ENCODE peak calls at places on chromosomes 5 and 9, in five cellular contexts. K is sigmoid colon, A is neural crest cell, B is GM20000, C is fibroblast of lung. Y is an unnamed sample.

GRCh38 chr5:76175821-76176403 is 92.7 kb downstream of the SV2C start:
- DNase-seq in K (no peak), A (no peak), B (peak), C (no peak), Y (no peak)

GRCh38 chr9:121498487-121499176 is 1.0 kb downstream of the GGTA1 start:
- DNase-seq in K (no peak), A (no peak), B (peak), C (peak), Y (peak)

GRCh38 chr5:151772868-151773561 is 1.3 kb downstream of the G3BP1 start:
- DNase-seq in K (no peak), A (no peak), B (no peak), C (peak), Y (no peak)

GRCh38 chr9:21294325-21294724 is 10.8 kb downstream of the IFNA5 start:
- DNase-seq in K (no peak), A (no peak), B (no peak), C (peak), Y (no peak)

GRCh38 chr9:5042661-5043178 is 57.6 kb downstream of the JAK2 start:
- DNase-seq in K (no peak), A (no peak), B (peak), C (no peak), Y (no peak)

GRCh38 chr5:154422298-154422697 is 23.5 kb upstream of the SAP30L start:
- DNase-seq in K (no peak), A (no peak), B (no peak), C (no peak), Y (no peak)

GRCh38 chr5:45402804-45403455 is 293.2 kb downstream of the HCN1 start:
- DNase-seq in K (no peak), A (no peak), B (no peak), C (no peak), Y (peak)

GRCh38 chr5:1827410-1828397 is 26.5 kb downstream of the NDUFS6 start:
- DNase-seq in K (peak), A (no peak), B (no peak), C (no peak), Y (peak)

GRCh38 chr9:121204121-121204520 is 2.5 kb upstream of the RAB14 start:
- DNase-seq in K (no peak), A (no peak), B (no peak), C (no peak), Y (no peak)

GRCh38 chr5:136731241-136731885 is 366.0 kb upstream of the TRPC7 start:
- DNase-seq in K (no peak), A (no peak), B (no peak), C (peak), Y (no peak)

GRCh38 chr9:3023449-3023848 is 179.6 kb upstream of the PUM3 start:
- DNase-seq in K (no peak), A (no peak), B (no peak), C (no peak), Y (no peak)

GRCh38 chr5:74492230-74492629 is 148.3 kb downstream of the ENC1 start:
- DNase-seq in K (no peak), A (no peak), B (no peak), C (no peak), Y (peak)

GRCh38 chr9:74666625-74667316 is 169.6 kb downstream of the RORB start:
- DNase-seq in K (no peak), A (no peak), B (no peak), C (peak), Y (no peak)

GRCh38 chr5:61991861-61992260 is 314.1 kb upstream of the KIF2A start:
- DNase-seq in K (no peak), A (no peak), B (no peak), C (peak), Y (no peak)

GRCh38 chr5:181151146-181151545 is 3.8 kb downstream of the OR2V2 start:
- DNase-seq in K (no peak), A (no peak), B (no peak), C (no peak), Y (no peak)

GRCh38 chr5:172843825-172844576 is 9.9 kb downstream of the ERGIC1 start:
- DNase-seq in K (no peak), A (no peak), B (no peak), C (no peak), Y (no peak)

GRCh38 chr5:27038476-27038875 is at the start of gene CDH9:
- DNase-seq in K (no peak), A (peak), B (no peak), C (no peak), Y (no peak)

GRCh38 chr5:61732796-61733195 is 400.7 kb downstream of the ZSWIM6 start:
- DNase-seq in K (no peak), A (peak), B (no peak), C (no peak), Y (no peak)

GRCh38 chr9:81759680-81760215 is 70.4 kb upstream of the TLE1 start:
- DNase-seq in K (no peak), A (no peak), B (no peak), C (peak), Y (no peak)

GRCh38 chr5:10374032-10374431 is 20.5 kb downstream of the MARCHF6 start:
- DNase-seq in K (no peak), A (no peak), B (no peak), C (peak), Y (peak)

GRCh38 chr9:89794918-89795317 is 190.1 kb downstream of the GADD45G start:
- DNase-seq in K (peak), A (no peak), B (no peak), C (no peak), Y (no peak)

GRCh38 chr9:129275626-129276247 is 97.7 kb upstream of the IER5L start:
- DNase-seq in K (peak), A (no peak), B (no peak), C (no peak), Y (no peak)

GRCh38 chr5:4909086-4909485 is 231.0 kb upstream of the ADAMTS16 start:
- DNase-seq in K (no peak), A (no peak), B (no peak), C (no peak), Y (no peak)

GRCh38 chr5:43146958-43147357 is 26.2 kb downstream of the ZNF131 start:
- DNase-seq in K (no peak), A (no peak), B (no peak), C (no peak), Y (no peak)

GRCh38 chr9:37593877-37594448 is 1.6 kb upstream of the TOMM5 start:
- DNase-seq in K (no peak), A (no peak), B (no peak), C (no peak), Y (no peak)

GRCh38 chr9:1303911-1304310 is 253.8 kb downstream of the DMRT2 start:
- DNase-seq in K (no peak), A (no peak), B (no peak), C (no peak), Y (no peak)

GRCh38 chr5:35237580-35238376 is 7.5 kb upstream of the PRLR start:
- DNase-seq in K (no peak), A (no peak), B (no peak), C (no peak), Y (no peak)

GRCh38 chr9:112378441-112379176 is 1.3 kb upstream of the HSDL2 start:
- DNase-seq in K (no peak), A (no peak), B (no peak), C (peak), Y (no peak)

GRCh38 chr5:1783214-1783551 is 16.5 kb downstream of the MRPL36 start:
- DNase-seq in K (peak), A (no peak), B (peak), C (peak), Y (no peak)

GRCh38 chr9:70315389-70315788 is 56.6 kb downstream of the SMC5 start:
- DNase-seq in K (no peak), A (no peak), B (no peak), C (peak), Y (no peak)

GRCh38 chr9:70322096-70322495 is 63.3 kb downstream of the SMC5 start:
- DNase-seq in K (no peak), A (no peak), B (no peak), C (no peak), Y (no peak)

DNA sequence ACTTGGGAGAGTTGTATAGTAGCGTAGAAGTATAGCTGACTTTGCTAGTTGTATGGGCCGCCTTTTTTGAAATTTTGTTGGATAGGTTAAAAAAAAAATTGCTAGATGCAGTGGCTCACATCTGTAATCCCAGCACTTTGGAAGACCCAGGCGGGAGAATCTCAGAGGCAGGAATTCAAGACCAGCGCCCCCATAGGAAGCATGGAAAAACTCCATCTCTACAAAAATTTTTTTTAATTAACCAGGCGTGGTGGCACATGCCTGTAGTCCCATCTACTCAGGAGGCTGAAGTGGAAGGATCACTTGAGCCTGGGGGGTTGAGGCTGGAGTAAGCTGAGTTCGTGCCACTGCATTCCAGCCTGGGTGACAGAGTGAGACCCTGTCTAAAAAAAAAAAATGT is 59.2 kb downstream of the SMC5 start:
- DNase-seq in K (no peak), A (no peak), B (no peak), C (no peak), Y (peak)
- TF ChIP-seq CTCF in K (no peak), A (peak), B (no peak), C (no peak), Y (peak)

GRCh38 chr5:157324237-157324636 is 58.3 kb downstream of the CYFIP2 start:
- DNase-seq in K (no peak), A (no peak), B (no peak), C (no peak), Y (no peak)
- TF ChIP-seq CTCF in K (no peak), A (peak), B (no peak), C (peak), Y (peak)

GRCh38 chr5:81513468-81513867 is 119.5 kb upstream of the ACOT12 start:
- DNase-seq in K (no peak), A (no peak), B (no peak), C (no peak), Y (no peak)

GRCh38 chr5:81519217-81519905 is 125.4 kb upstream of the ACOT12 start:
- DNase-seq in K (no peak), A (no peak), B (no peak), C (no peak), Y (no peak)

GRCh38 chr5:81517462-81517861 is 123.5 kb upstream of the ACOT12 start:
- DNase-seq in K (no peak), A (no peak), B (no peak), C (no peak), Y (no peak)

GRCh38 chr5:81513982-81514381 is 120.0 kb upstream of the ACOT12 start:
- DNase-seq in K (no peak), A (no peak), B (no peak), C (no peak), Y (peak)
- TF ChIP-seq CTCF in K (no peak), A (peak), B (no peak), C (no peak), Y (peak)

GRCh38 chr5:163352531-163352930 is 84.9 kb upstream of the CCNG1 start:
- DNase-seq in K (no peak), A (no peak), B (no peak), C (no peak), Y (no peak)

GRCh38 chr5:163347671-163348070 is 89.7 kb upstream of the CCNG1 start:
- DNase-seq in K (no peak), A (peak), B (peak), C (peak), Y (peak)

GRCh38 chr5:163354685-163355084 is 82.7 kb upstream of the CCNG1 start:
- DNase-seq in K (no peak), A (no peak), B (peak), C (no peak), Y (no peak)

DNA sequence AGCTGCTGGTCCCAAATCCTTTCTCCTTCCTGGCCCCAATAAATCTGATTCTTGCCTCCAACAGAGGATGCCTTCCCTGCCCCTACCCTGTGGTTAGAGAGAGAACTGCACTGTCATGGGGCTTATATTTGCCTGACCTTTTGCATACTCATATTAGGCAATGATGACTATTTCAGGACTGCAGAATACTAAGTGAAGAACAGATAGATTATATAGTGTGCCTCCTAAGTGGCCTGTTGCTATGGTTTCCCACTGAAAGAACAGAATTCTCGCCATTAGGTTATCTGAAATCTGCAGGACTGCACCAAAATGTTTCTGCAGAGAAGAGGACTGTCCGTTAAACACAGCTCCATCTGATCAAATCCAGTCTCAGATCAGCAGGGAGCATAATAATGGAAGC is 87.3 kb upstream of the CCNG1 start:
- DNase-seq in K (no peak), A (no peak), B (no peak), C (no peak), Y (no peak)
- TF ChIP-seq CTCF in K (no peak), A (peak), B (no peak), C (no peak), Y (no peak)

Y was measured in A673.